ENCODE peak calls at places on chromosomes 11 and 22, in four cellular contexts. A is HCT116, R is Panc1, C is K562. L is an unnamed sample.

GRCh38 chr11:81098471-81098870 is 1635.2 kb downstream of the FAM181B start:
- DNase-seq in A (no peak), R (no peak), C (no peak), L (no peak)

GRCh38 chr11:106271126-106271525 is 193.7 kb downstream of the AASDHPPT start:
- DNase-seq in A (no peak), R (no peak), C (no peak), L (no peak)

GRCh38 chr11:128695539-128696221 is 1.8 kb downstream of the FLI1 start:
- DNase-seq in A (no peak), R (no peak), C (no peak), L (no peak)

GRCh38 chr11:16111690-16112089 is 244.7 kb downstream of the SOX6 start:
- DNase-seq in A (no peak), R (no peak), C (no peak), L (no peak)

GRCh38 chr22:37230673-37231405 is 13.2 kb downstream of the RAC2 start:
- DNase-seq in A (no peak), R (no peak), C (no peak), L (no peak)

GRCh38 chr11:74749965-74750296 is 1.3 kb downstream of the RNF169 start:
- DNase-seq in A (no peak), R (no peak), C (no peak), L (no peak)

GRCh38 chr22:39496131-39496838 is 5.8 kb upstream of the MIEF1 start:
- DNase-seq in A (peak; percentile 56), R (no peak), C (peak; percentile 45), L (peak; percentile 74)

GRCh38 chr11:19323502-19323901 is 82.8 kb upstream of the E2F8 start:
- DNase-seq in A (no peak), R (no peak), C (no peak), L (no peak)

GRCh38 chr11:40130427-40130826 is 1329.0 kb downstream of the LRRC4C start:
- DNase-seq in A (no peak), R (no peak), C (no peak), L (no peak)

GRCh38 chr11:76735218-76735480 is 48.0 kb upstream of the TSKU start:
- DNase-seq in A (no peak), R (no peak), C (no peak), L (no peak)

GRCh38 chr11:126452256-126452655 is 96.8 kb downstream of the ST3GAL4 start:
- DNase-seq in A (no peak), R (no peak), C (no peak), L (no peak)

GRCh38 chr22:23068096-23068831 is 2.1 kb upstream of the GNAZ start:
- DNase-seq in A (no peak), R (no peak), C (no peak), L (no peak)
- TF ChIP-seq TCF7L2 in A (no peak), R (no peak), C (no peak), L (no peak)

DNA sequence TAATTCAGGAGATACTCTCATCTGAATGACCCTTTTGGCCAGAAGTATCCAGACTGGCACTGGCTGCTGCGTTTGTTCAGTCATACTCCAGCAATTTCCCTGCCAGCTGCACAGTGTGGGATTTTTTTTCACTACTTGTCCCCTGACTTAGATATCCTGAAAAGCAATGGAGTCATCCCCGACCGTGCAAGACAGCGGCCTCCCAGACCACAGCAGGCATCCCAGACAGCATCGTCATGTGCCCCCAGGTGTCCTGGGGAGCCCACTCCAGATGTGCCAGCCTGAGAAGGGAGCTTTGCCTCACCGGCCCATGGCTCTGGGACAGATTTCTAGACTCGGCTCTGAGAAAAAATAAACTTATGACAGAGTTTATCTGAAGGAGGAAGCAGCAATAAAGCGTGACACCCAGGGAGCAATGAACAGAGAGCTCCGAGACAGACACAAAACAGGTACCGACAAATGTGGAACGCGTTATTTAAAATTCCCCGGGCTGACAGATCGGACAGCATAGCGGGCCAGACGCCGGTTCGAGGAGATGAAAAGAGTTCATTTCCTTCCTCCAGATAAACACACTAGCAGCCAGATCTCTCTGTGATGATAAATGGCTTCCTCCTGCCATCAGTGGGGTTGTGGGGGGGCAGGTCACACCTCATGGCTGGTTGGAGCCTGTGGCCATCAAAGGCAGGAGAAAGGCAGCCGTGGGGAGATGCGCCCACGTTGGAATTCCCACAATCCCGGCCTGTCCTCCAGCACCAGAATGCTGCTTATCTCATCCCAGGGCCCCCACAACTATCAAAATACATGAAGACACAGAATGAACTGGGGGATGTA is 106.4 kb upstream of the FGF3 start:
- DNase-seq in A (no peak), R (no peak), C (no peak), L (no peak)
- TF ChIP-seq TCF7L2 in A (no peak), R (no peak), C (no peak), L (no peak)

GRCh38 chr11:102168483-102168882 is 58.2 kb downstream of the YAP1 start:
- DNase-seq in A (no peak), R (no peak), C (no peak), L (no peak)

GRCh38 chr11:102172127-102172848 is 62.0 kb downstream of the YAP1 start:
- DNase-seq in A (no peak), R (no peak), C (no peak), L (no peak)

GRCh38 chr11:102166175-102166574 is 55.9 kb downstream of the YAP1 start:
- DNase-seq in A (no peak), R (no peak), C (no peak), L (no peak)

GRCh38 chr11:102171101-102171500 is 60.9 kb downstream of the YAP1 start:
- DNase-seq in A (no peak), R (no peak), C (no peak), L (no peak)
- TF ChIP-seq TCF7L2 in A (no peak), R (no peak), C (no peak), L (no peak)

DNA sequence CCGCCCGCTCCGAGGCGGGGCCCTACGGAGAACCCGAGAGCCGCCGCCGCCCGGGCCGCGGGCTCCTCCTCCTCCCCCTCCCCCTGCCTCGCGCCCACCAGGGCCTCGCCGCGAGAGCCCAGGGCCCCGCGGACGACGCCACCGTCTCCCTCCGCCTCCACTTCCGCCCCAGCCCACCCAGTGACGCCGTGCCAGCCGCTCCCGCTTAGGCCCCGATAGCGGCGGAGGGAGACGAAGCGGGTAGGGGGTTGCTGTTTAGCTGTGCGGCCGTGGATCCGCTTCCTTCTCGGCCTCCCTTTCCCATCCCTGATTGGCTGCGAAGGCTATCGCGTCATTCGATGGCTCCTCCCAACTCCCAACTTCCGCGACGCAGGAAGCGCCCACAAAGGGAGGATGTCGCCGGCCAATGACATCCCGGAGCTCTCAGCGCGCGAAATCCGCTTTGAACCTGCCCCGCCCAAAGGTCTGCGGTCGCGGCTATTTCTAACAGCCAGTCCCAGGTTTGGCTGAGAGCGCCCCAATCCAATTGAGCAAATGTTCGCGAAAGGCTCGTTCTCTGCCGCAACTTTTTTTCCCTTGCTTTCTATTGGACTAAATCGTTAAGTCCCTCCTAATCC is at the start of gene FAM76B:
- DNase-seq in A (peak; percentile 98), R (peak; percentile 96), C (peak; percentile 85), L (peak; percentile 98)
- TF ChIP-seq TCF7L2 in A (peak; percentile 91), R (peak; percentile 100), C (no peak), L (no peak)

L was measured in HepG2.